ENCODE peak calls at places on chromosome 6, in four cellular contexts. D is neural progenitor cell, C is HCT116, J is GM23338. K is an unnamed sample.

GRCh38 chr6:169988769-169989550 is 237.5 kb downstream of the ERMARD start:
- DNase-seq in D (no peak), C (no peak), J (no peak), K (no peak)

GRCh38 chr6:31729979-31730630 is 1.0 kb upstream of the DDAH2 start:
- DNase-seq in D (peak), C (peak), J (peak), K (peak)

GRCh38 chr6:90284236-90284744 is 12.4 kb downstream of the BACH2 start:
- DNase-seq in D (peak), C (peak), J (peak), K (no peak)

GRCh38 chr6:15493437-15494168 is 169.2 kb downstream of the DTNBP1 start:
- DNase-seq in D (peak), C (no peak), J (peak), K (no peak)

GRCh38 chr6:112307707-112308106 is 39.4 kb upstream of the RFPL4B start:
- DNase-seq in D (no peak), C (no peak), J (no peak), K (peak)

GRCh38 chr6:128519931-128520435 is 416 bp downstream of the PTPRK start:
- DNase-seq in D (no peak), C (no peak), J (peak), K (no peak)

GRCh38 chr6:139161169-139161568 is 26.3 kb downstream of the HECA start:
- DNase-seq in D (no peak), C (peak), J (no peak), K (no peak)

GRCh38 chr6:135673671-135674309 is 176.2 kb upstream of the AHI1 start:
- DNase-seq in D (no peak), C (no peak), J (no peak), K (no peak)

GRCh38 chr6:89162047-89162371 is 16.2 kb downstream of the PM20D2 start:
- DNase-seq in D (no peak), C (no peak), J (no peak), K (no peak)

GRCh38 chr6:95574811-95575210 is 2.5 kb upstream of the MANEA start:
- DNase-seq in D (no peak), C (no peak), J (no peak), K (no peak)

GRCh38 chr6:113351183-113351834 is 505.8 kb upstream of the MARCKS start:
- DNase-seq in D (no peak), C (no peak), J (no peak), K (no peak)

GRCh38 chr6:109315331-109316129 is 66.7 kb downstream of the CD164 start:
- DNase-seq in D (peak), C (no peak), J (no peak), K (no peak)

GRCh38 chr6:23245559-23245958 is 676.2 kb downstream of the HDGFL1 start:
- DNase-seq in D (no peak), C (no peak), J (no peak), K (no peak)

GRCh38 chr6:125099211-125100017 is 54.2 kb upstream of the TPD52L1 start:
- DNase-seq in D (peak), C (peak), J (peak), K (no peak)

GRCh38 chr6:169376458-169376857 is 122.8 kb upstream of the THBS2 start:
- DNase-seq in D (no peak), C (no peak), J (no peak), K (no peak)

GRCh38 chr6:134420638-134421181 is 102.8 kb upstream of the SGK1 start:
- DNase-seq in D (no peak), C (no peak), J (no peak), K (no peak)

GRCh38 chr6:170210026-170210390 is 80.9 kb downstream of the DLL1 start:
- DNase-seq in D (no peak), C (no peak), J (no peak), K (no peak)

GRCh38 chr6:50843842-50844241 is 25.2 kb downstream of the TFAP2B start:
- DNase-seq in D (peak), C (no peak), J (peak), K (no peak)

GRCh38 chr6:16184129-16184528 is 54.3 kb upstream of the GMPR start:
- DNase-seq in D (peak), C (peak), J (peak), K (peak)

GRCh38 chr6:145755682-145756081 is 20.4 kb upstream of the EPM2A start:
- DNase-seq in D (no peak), C (no peak), J (no peak), K (no peak)
- H3K4me3 ChIP-seq in D (no peak), C (no peak), J (no peak), K (no peak)

DNA sequence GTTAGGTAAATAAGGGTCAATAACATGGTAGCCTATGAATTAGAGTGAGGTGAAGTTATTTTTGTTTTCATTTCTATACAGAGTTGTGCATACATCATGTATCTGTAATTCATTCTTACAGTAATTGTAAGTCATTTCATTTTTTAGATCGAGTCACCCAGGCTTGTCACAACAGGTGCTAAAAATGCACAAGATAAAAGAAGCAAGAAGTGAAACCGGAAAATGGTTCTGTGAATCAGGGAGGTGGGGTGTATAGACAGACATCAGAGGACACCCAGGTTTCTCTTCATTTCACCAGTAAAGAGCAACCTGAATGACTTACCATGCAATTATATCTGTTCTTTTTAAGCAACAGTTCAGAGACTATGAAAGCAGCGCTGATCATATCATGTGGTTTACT is 27.6 kb upstream of the TBC1D7 start:
- DNase-seq in D (no peak), C (no peak), J (no peak), K (peak)
- TF ChIP-seq EZH2phosphoT487 in D (no peak), C (no peak), J (no peak), K (no peak)

GRCh38 chr6:2231438-2231837 is 14.0 kb downstream of the GMDS start:
- DNase-seq in D (no peak), C (no peak), J (no peak), K (no peak)
- TF ChIP-seq CTCF in D (no peak), C (no peak), J (no peak), K (no peak)

GRCh38 chr6:44225579-44226325 is 2.4 kb downstream of the SLC29A1 start:
- DNase-seq in D (no peak), C (no peak), J (no peak), K (peak)
- H3K4me3 ChIP-seq in D (no peak), C (no peak), J (peak), K (peak)